ENCODE peak calls at places on chromosome 13, in seven cellular contexts. N is CD4-positive, CD25-positive, alpha-beta regulatory T cell; Y is activated naive CD8-positive, alpha-beta T cell treated with anti-CD3 and anti-CD28 coated beads for 36 hours; A is NCI-H1694; T is EH; R is activated CD4-positive, alpha-beta memory T cell treated with anti-CD3 and anti-CD28 coated beads, Interleukin-2, amount 10 ng/mL, durations not matched to agents 7 days and 5 days; F is iris pigment epithelial cell. Z is an unnamed sample.

GRCh38 chr13:21124853-21125252 is 51.5 kb downstream of the SKA3 start:
- DNase-seq in Y (peak), N (no peak), T (peak), A (peak), R (no peak), F (peak), Z (peak)

GRCh38 chr13:72651196-72651595 is 76.2 kb downstream of the MZT1 start:
- DNase-seq in A (no peak), T (no peak), R (no peak), F (no peak), N (no peak), Y (no peak), Z (peak)

GRCh38 chr13:71828564-71828963 is 38.4 kb downstream of the DACH1 start:
- DNase-seq in N (no peak), R (no peak), Y (no peak), A (no peak), T (no peak), F (no peak), Z (no peak)

GRCh38 chr13:113216165-113217056 is 7.0 kb downstream of the CUL4A start:
- DNase-seq in A (no peak), T (peak), N (no peak), F (peak), R (no peak), Y (no peak), Z (peak)

GRCh38 chr13:36606060-36606459 is 67.8 kb upstream of the SERTM1 start:
- DNase-seq in A (no peak), F (no peak), T (no peak), N (no peak), R (no peak), Y (no peak), Z (no peak)

GRCh38 chr13:112747256-112747655 is 57.4 kb downstream of the ATP11A start:
- DNase-seq in F (no peak), N (no peak), A (no peak), Y (no peak), R (no peak), T (no peak), Z (no peak)

GRCh38 chr13:98690348-98691041 is 62.0 kb downstream of the SLC15A1 start:
- DNase-seq in T (no peak), N (no peak), F (no peak), A (no peak), Y (no peak), R (no peak), Z (no peak)

GRCh38 chr13:94617389-94618000 is 15.8 kb downstream of the GPR180 start:
- DNase-seq in Y (no peak), A (peak), T (no peak), R (no peak), F (no peak), N (peak), Z (peak)

GRCh38 chr13:98476538-98476966 is 100.4 kb downstream of the STK24 start:
- DNase-seq in Y (peak), N (peak), R (peak), T (peak), A (no peak), F (peak), Z (no peak)

GRCh38 chr13:71242191-71242590 is 624.8 kb downstream of the DACH1 start:
- DNase-seq in R (no peak), A (no peak), N (no peak), F (no peak), Y (no peak), T (no peak), Z (no peak)

GRCh38 chr13:77918391-77919261 is at the start of gene EDNRB:
- DNase-seq in N (no peak), A (peak), Y (peak), F (peak), R (peak), T (no peak), Z (peak)

GRCh38 chr13:100176781-100177389 is 88.0 kb downstream of the PCCA start:
- DNase-seq in T (peak), R (no peak), Y (no peak), A (peak), F (peak), N (no peak), Z (peak)

GRCh38 chr13:79369226-79369625 is 36.8 kb downstream of the RBM26 start:
- DNase-seq in A (no peak), N (no peak), R (no peak), T (peak), Y (no peak), F (no peak), Z (no peak)

GRCh38 chr13:50055454-50055853 is 40.2 kb downstream of the KCNRG start:
- DNase-seq in Y (no peak), A (no peak), T (no peak), R (no peak), N (no peak), F (no peak), Z (no peak)

GRCh38 chr13:61563645-61564044 is 148.0 kb upstream of the PCDH20 start:
- DNase-seq in F (no peak), A (no peak), Y (no peak), R (no peak), N (no peak), T (no peak), Z (no peak)

GRCh38 chr13:44237276-44237767 is 136.3 kb upstream of the SERP2 start:
- DNase-seq in A (no peak), T (peak), F (peak), R (peak), Y (peak), N (no peak), Z (no peak)

Z was measured in DMS53.